ENCODE peak calls at places on chromosome 5, in eight cellular contexts. H is lower leg skin, V is C1 segment of cervical spinal cord, P is neuronal stem cell, J is BJ, O is T-helper 9 cell, F is T-helper 1 cell, E is neural crest cell. R is an unnamed sample.

GRCh38 chr5:105616599-105616998 is 2054.0 kb upstream of the NUDT12 start:
- DNase-seq in O (no peak), P (no peak), H (no peak), V (no peak), E (no peak), J (no peak), F (no peak), R (no peak)

GRCh38 chr5:61869333-61869732 is 436.7 kb upstream of the KIF2A start:
- DNase-seq in V (no peak), P (no peak), F (no peak), J (no peak), H (no peak), O (no peak), E (no peak), R (no peak)

GRCh38 chr5:16884595-16884994 is 51.5 kb downstream of the MYO10 start:
- DNase-seq in P (no peak), V (no peak), H (no peak), J (no peak), F (no peak), E (no peak), O (no peak), R (no peak)

GRCh38 chr5:159208508-159209437 is 580 bp downstream of the RNF145 start:
- DNase-seq in P (peak), E (peak), J (no peak), V (peak), H (peak), F (peak), O (peak), R (peak)

GRCh38 chr5:110815916-110816605 is 77.3 kb downstream of the SLC25A46 start:
- DNase-seq in E (no peak), H (no peak), V (no peak), O (no peak), J (no peak), P (no peak), F (no peak), R (no peak)

GRCh38 chr5:147538232-147538631 is 28.4 kb upstream of the DPYSL3 start:
- DNase-seq in O (no peak), V (no peak), J (no peak), P (no peak), H (no peak), E (no peak), F (no peak), R (no peak)

GRCh38 chr5:36696059-36696673 is 89.8 kb downstream of the SLC1A3 start:
- DNase-seq in H (peak), V (peak), F (peak), P (no peak), O (no peak), E (peak), J (no peak), R (peak)

GRCh38 chr5:140468188-140468587 is 66.6 kb downstream of the ANKHD1 start:
- DNase-seq in P (no peak), H (no peak), E (no peak), J (no peak), F (no peak), O (no peak), V (no peak), R (no peak)

GRCh38 chr5:43643750-43644149 is 40.8 kb downstream of the NNT start:
- DNase-seq in H (no peak), E (no peak), O (no peak), P (no peak), J (no peak), F (no peak), V (no peak), R (no peak)

GRCh38 chr5:178416206-178416882 is 173.8 kb downstream of the COL23A1 start:
- DNase-seq in E (no peak), V (no peak), O (no peak), J (no peak), F (no peak), P (no peak), H (no peak), R (no peak)

GRCh38 chr5:36602711-36603321 is 3.6 kb upstream of the SLC1A3 start:
- DNase-seq in V (peak), H (no peak), O (no peak), E (no peak), P (no peak), F (no peak), J (no peak), R (no peak)

GRCh38 chr5:56516034-56516433 is 282.9 kb upstream of the ANKRD55 start:
- DNase-seq in J (no peak), F (no peak), H (no peak), O (no peak), V (no peak), P (no peak), E (no peak), R (no peak)

GRCh38 chr5:57370376-57370775 is 112.2 kb downstream of the ACTBL2 start:
- DNase-seq in V (no peak), P (no peak), H (no peak), J (no peak), F (no peak), O (no peak), E (no peak), R (no peak)

GRCh38 chr5:170603578-170604565 is 100.1 kb downstream of the KCNIP1 start:
- DNase-seq in P (peak), J (no peak), V (peak), H (no peak), O (peak), F (no peak), E (peak), R (no peak)

GRCh38 chr5:55278778-55279177 is 28.7 kb downstream of the DHX29 start:
- DNase-seq in V (no peak), J (peak), P (no peak), H (no peak), F (no peak), O (no peak), E (no peak), R (no peak)

GRCh38 chr5:40634154-40634553 is 45.6 kb upstream of the PTGER4 start:
- DNase-seq in O (no peak), E (no peak), P (no peak), H (no peak), V (no peak), F (no peak), J (no peak), R (no peak)

GRCh38 chr5:6480133-6481051 is 31.7 kb downstream of the UBE2QL1 start:
- DNase-seq in P (no peak), J (no peak), F (no peak), O (no peak), V (no peak), H (no peak), E (no peak), R (no peak)

GRCh38 chr5:138469540-138470321 is 4.5 kb downstream of the EGR1 start:
- DNase-seq in E (no peak), J (no peak), H (no peak), P (no peak), F (no peak), V (no peak), O (no peak), R (no peak)

GRCh38 chr5:141976176-141976575 is 7.3 kb downstream of the RNF14 start:
- DNase-seq in F (no peak), V (no peak), J (no peak), H (no peak), O (no peak), E (no peak), P (no peak), R (no peak)

GRCh38 chr5:33854733-33855151 is 37.0 kb downstream of the ADAMTS12 start:
- DNase-seq in H (no peak), J (no peak), V (no peak), F (no peak), O (no peak), E (no peak), P (peak), R (no peak)

GRCh38 chr5:133247881-133248642 is 196.2 kb downstream of the HSPA4 start:
- DNase-seq in P (peak), O (no peak), F (no peak), J (no peak), V (no peak), H (no peak), E (peak), R (no peak)

GRCh38 chr5:122262107-122262506 is 49.9 kb upstream of the SNCAIP start:
- DNase-seq in F (no peak), O (no peak), H (no peak), V (no peak), J (no peak), E (no peak), P (no peak), R (no peak)

GRCh38 chr5:136026636-136027035 is 2.2 kb upstream of the TGFBI start:
- DNase-seq in J (no peak), E (no peak), V (no peak), H (no peak), F (no peak), P (no peak), O (no peak), R (no peak)

GRCh38 chr5:74685979-74686631 is 1.1 kb downstream of the HEXB start:
- DNase-seq in V (no peak), J (no peak), O (no peak), E (no peak), H (no peak), F (no peak), P (no peak), R (no peak)

GRCh38 chr5:149800563-149801103 is 70.5 kb downstream of the PPARGC1B start:
- DNase-seq in J (no peak), H (no peak), V (no peak), P (no peak), O (no peak), F (no peak), E (no peak), R (no peak)

GRCh38 chr5:150582281-150582791 is 58.1 kb upstream of the SYNPO start:
- DNase-seq in E (no peak), F (no peak), O (no peak), P (no peak), H (no peak), J (no peak), V (no peak), R (no peak)

GRCh38 chr5:112419050-112419595 is at the start of gene EPB41L4A:
- DNase-seq in P (peak), O (no peak), H (peak), F (no peak), E (peak), V (peak), J (no peak), R (peak)

GRCh38 chr5:77882670-77883257 is 106.6 kb upstream of the TBCA start:
- DNase-seq in H (no peak), F (no peak), J (no peak), O (no peak), E (no peak), P (no peak), V (no peak), R (no peak)

GRCh38 chr5:73654171-73654811 is 28.3 kb downstream of the ARHGEF28 start:
- DNase-seq in F (no peak), V (no peak), J (no peak), H (no peak), O (no peak), P (no peak), E (no peak), R (no peak)

GRCh38 chr5:124662261-124662781 is 84.1 kb downstream of the ZNF608 start:
- DNase-seq in E (no peak), P (peak), V (no peak), J (no peak), O (no peak), F (no peak), H (no peak), R (no peak)

GRCh38 chr5:14038341-14038959 is 94.0 kb upstream of the DNAH5 start:
- DNase-seq in O (no peak), V (no peak), E (no peak), F (no peak), P (no peak), J (peak), H (no peak), R (no peak)

GRCh38 chr5:120806132-120806531 is 342.0 kb downstream of the PRR16 start:
- DNase-seq in J (no peak), V (no peak), F (no peak), E (no peak), H (no peak), P (no peak), O (no peak), R (no peak)

GRCh38 chr5:6805835-6806234 is 92.6 kb downstream of the TENT4A start:
- DNase-seq in P (no peak), H (no peak), O (no peak), E (no peak), V (no peak), F (no peak), J (no peak), R (no peak)